ENCODE peak calls at places on chromosomes 4 and X, in seven cellular contexts. H, B, S, F, J, Y and C are unnamed samples.

GRCh38 chr4:86556791-86557415 is 37.2 kb upstream of the PTPN13 start:
- DNase-seq in B (no peak), J (no peak), S (no peak), F (no peak), H (no peak), Y (no peak), C (no peak)

GRCh38 chrX:113260474-113260873 is 419.8 kb upstream of the AMOT start:
- DNase-seq in Y (peak; percentile 2), S (no peak), F (no peak), H (no peak), J (peak; percentile 7), B (no peak), C (no peak)

GRCh38 chrX:40267334-40268118 is 169.8 kb upstream of the BCOR start:
- DNase-seq in F (no peak), Y (no peak), H (no peak), J (no peak), B (no peak), S (no peak), C (no peak)

GRCh38 chr4:98950925-98951324 is 22.0 kb upstream of the EIF4E start:
- DNase-seq in Y (no peak), H (no peak), J (no peak), B (no peak), S (no peak), F (no peak), C (no peak)

GRCh38 chr4:38152305-38152704 is 192.1 kb downstream of the PTTG2 start:
- DNase-seq in Y (no peak), S (no peak), J (no peak), H (no peak), B (no peak), F (no peak), C (no peak)

GRCh38 chrX:40298569-40298968 is 200.8 kb upstream of the BCOR start:
- DNase-seq in B (no peak), Y (no peak), F (no peak), H (no peak), J (no peak), S (no peak), C (no peak)

GRCh38 chrX:10239611-10240064 is 82.9 kb downstream of the CLCN4 start:
- DNase-seq in S (no peak), J (no peak), H (no peak), F (no peak), Y (no peak), B (no peak), C (no peak)

GRCh38 chrX:131405497-131405896 is 116.4 kb upstream of the IGSF1 start:
- DNase-seq in B (no peak), S (no peak), Y (peak; percentile 5), J (no peak), F (no peak), H (no peak), C (no peak)

GRCh38 chr4:75895744-75896314 is 6.4 kb downstream of the PPEF2 start:
- DNase-seq in Y (peak; percentile 67), J (peak; percentile 55), H (no peak), B (no peak), S (peak; percentile 9), F (no peak), C (no peak)

GRCh38 chrX:1205681-1206611 is 6.5 kb downstream of the CRLF2 start:
- DNase-seq in J (peak; percentile 88), S (no peak), H (no peak), F (no peak), B (no peak), Y (peak; percentile 78), C (no peak)

GRCh38 chr4:173318648-173319211 is 15.4 kb downstream of the HMGB2 start:
- DNase-seq in F (no peak), B (no peak), H (no peak), J (no peak), Y (peak; percentile 61), S (no peak), C (no peak)